ENCODE peak calls at places on chromosomes 6 and 20, in nine cellular contexts. A is glomerular endothelial cell, G is HEK293T, X is AML-193, S is NCI-H82, Q is omental fat pad, C is sciatic nerve, K is NCI-H226, B is C1 segment of cervical spinal cord. D is an unnamed sample.

GRCh38 chr6:113375950-113376846 is 480.9 kb upstream of the MARCKS start:
- DNase-seq in A (no peak), G (no peak), X (no peak), S (no peak), Q (no peak), C (no peak), K (peak), B (no peak), D (no peak)

GRCh38 chr6:28864321-28864923 is 59.4 kb downstream of the TRIM27 start:
- DNase-seq in A (no peak), G (no peak), X (no peak), S (no peak), Q (no peak), C (no peak), K (no peak), B (no peak), D (no peak)

GRCh38 chr20:14902432-14903089 is 565.1 kb upstream of the FLRT3 start:
- DNase-seq in A (no peak), G (no peak), X (no peak), S (no peak), Q (no peak), C (no peak), K (no peak), B (no peak), D (no peak)

GRCh38 chr20:4613184-4613583 is 108.5 kb upstream of the PRND start:
- DNase-seq in A (no peak), G (no peak), X (no peak), S (no peak), Q (no peak), C (no peak), K (no peak), B (no peak), D (no peak)

GRCh38 chr6:55998586-55998985 is 123.2 kb upstream of the BMP5 start:
- DNase-seq in A (no peak), G (no peak), X (no peak), S (no peak), Q (no peak), C (no peak), K (no peak), B (no peak), D (no peak)

GRCh38 chr20:4225778-4226177 is 210.4 kb upstream of the RNF24 start:
- DNase-seq in A (no peak), G (no peak), X (no peak), S (no peak), Q (no peak), C (no peak), K (peak), B (no peak), D (no peak)

GRCh38 chr6:17525637-17526036 is 74.5 kb upstream of the FAM8A1 start:
- DNase-seq in A (no peak), G (no peak), X (no peak), S (no peak), Q (no peak), C (no peak), K (no peak), B (no peak), D (no peak)

GRCh38 chr20:51211191-51211590 is 188.3 kb upstream of the KCNG1 start:
- DNase-seq in A (no peak), G (no peak), X (no peak), S (no peak), Q (no peak), C (no peak), K (no peak), B (no peak), D (no peak)

GRCh38 chr6:145569140-145569539 is 166.2 kb downstream of the EPM2A start:
- DNase-seq in A (no peak), G (no peak), X (no peak), S (no peak), Q (no peak), C (no peak), K (peak), B (no peak), D (no peak)

GRCh38 chr6:133114973-133115372 is 126.2 kb upstream of the EYA4 start:
- DNase-seq in A (no peak), G (no peak), X (no peak), S (no peak), Q (no peak), C (no peak), K (no peak), B (no peak), D (no peak)

GRCh38 chr20:19981091-19981490 is 36.1 kb upstream of the NAA20 start:
- DNase-seq in A (no peak), G (no peak), X (no peak), S (no peak), Q (no peak), C (no peak), K (peak), B (no peak), D (no peak)

GRCh38 chr6:37705239-37706051 is 7.8 kb upstream of the MDGA1 start:
- DNase-seq in A (no peak), G (peak), X (no peak), S (peak), Q (peak), C (peak), K (no peak), B (peak), D (peak)

GRCh38 chr6:19413323-19413722 is 423.8 kb upstream of the ID4 start:
- DNase-seq in A (no peak), G (no peak), X (no peak), S (no peak), Q (no peak), C (no peak), K (peak), B (no peak), D (no peak)

GRCh38 chr6:161694995-161695394 is 421.1 kb upstream of the AGPAT4 start:
- DNase-seq in A (no peak), G (peak), X (peak), S (peak), Q (no peak), C (no peak), K (no peak), B (no peak), D (no peak)

GRCh38 chr6:159807150-159807859 is 7.2 kb downstream of the PNLDC1 start:
- DNase-seq in A (no peak), G (no peak), X (no peak), S (no peak), Q (no peak), C (no peak), K (peak), B (no peak), D (no peak)

GRCh38 chr20:46330072-46330763 is 21.9 kb upstream of the CDH22 start:
- DNase-seq in A (no peak), G (no peak), X (no peak), S (peak), Q (no peak), C (no peak), K (no peak), B (no peak), D (no peak)

GRCh38 chr6:150704447-150705192 is 104.9 kb downstream of the PLEKHG1 start:
- DNase-seq in A (no peak), G (no peak), X (no peak), S (no peak), Q (no peak), C (no peak), K (no peak), B (no peak), D (no peak)

GRCh38 chr6:134740473-134741192 is 209.3 kb downstream of the ALDH8A1 start:
- DNase-seq in A (peak), G (no peak), X (no peak), S (no peak), Q (no peak), C (no peak), K (peak), B (no peak), D (no peak)

GRCh38 chr6:132131777-132132176 is 180.6 kb upstream of the CCN2 start:
- DNase-seq in A (peak), G (peak), X (no peak), S (peak), Q (no peak), C (no peak), K (peak), B (no peak), D (no peak)

GRCh38 chr20:51315390-51315789 is 227.1 kb downstream of the NFATC2 start:
- DNase-seq in A (no peak), G (no peak), X (no peak), S (no peak), Q (no peak), C (no peak), K (no peak), B (no peak), D (no peak)

GRCh38 chr20:62392621-62393164 is 5.8 kb downstream of the RPS21 start:
- DNase-seq in A (no peak), G (no peak), X (no peak), S (no peak), Q (no peak), C (no peak), K (no peak), B (no peak), D (no peak)

GRCh38 chr6:150243620-150244314 is 100.9 kb downstream of the PPP1R14C start:
- DNase-seq in A (no peak), G (no peak), X (no peak), S (no peak), Q (no peak), C (no peak), K (no peak), B (no peak), D (no peak)

GRCh38 chr6:109095821-109096084 is 446 bp downstream of the CEP57L1 start:
- DNase-seq in A (no peak), G (no peak), X (peak), S (no peak), Q (no peak), C (no peak), K (no peak), B (no peak), D (no peak)

GRCh38 chr20:45138451-45139300 is 14.4 kb upstream of the WFDC12 start:
- DNase-seq in A (no peak), G (peak), X (peak), S (peak), Q (peak), C (peak), K (peak), B (no peak), D (no peak)

GRCh38 chr6:16504608-16505007 is 256.7 kb downstream of the ATXN1 start:
- DNase-seq in A (no peak), G (no peak), X (no peak), S (no peak), Q (no peak), C (no peak), K (no peak), B (no peak), D (no peak)